ENCODE peak calls at places on chromosomes 5 and 9, in four cellular contexts. R is left lung, C is NB4, O is right atrium auricular region. E is an unnamed sample.

GRCh38 chr9:70257991-70258691 is 637 bp upstream of the SMC5 start:
- DNase-seq in O (peak), C (peak), R (peak), E (no peak)

GRCh38 chr5:53944981-53945380 is 365.4 kb downstream of the ARL15 start:
- DNase-seq in O (no peak), R (no peak), C (peak), E (no peak)

GRCh38 chr5:124810420-124810819 is 64.0 kb upstream of the ZNF608 start:
- DNase-seq in O (no peak), C (no peak), R (no peak), E (no peak)

GRCh38 chr5:135880278-135880677 is 15.4 kb downstream of the IL9 start:
- DNase-seq in C (peak), O (no peak), R (no peak), E (peak)

GRCh38 chr9:114690308-114690707 is 8.3 kb upstream of the TEX48 start:
- DNase-seq in O (no peak), C (no peak), R (no peak), E (no peak)

GRCh38 chr5:68033961-68034581 is 181.5 kb upstream of the PIK3R1 start:
- DNase-seq in R (no peak), C (no peak), O (peak), E (no peak)

GRCh38 chr5:18270635-18271338 is 636.5 kb downstream of the TAF11L14 start:
- DNase-seq in O (no peak), C (no peak), R (no peak), E (no peak)

GRCh38 chr5:127061537-127061936 is 11.8 kb downstream of the C5orf63 start:
- DNase-seq in R (no peak), O (no peak), C (no peak), E (no peak)

GRCh38 chr9:70020217-70020616 is 23.4 kb upstream of the MAMDC2 start:
- DNase-seq in R (no peak), C (no peak), O (no peak), E (no peak)

GRCh38 chr9:17216011-17216410 is 81.2 kb downstream of the CNTLN start:
- DNase-seq in O (no peak), R (no peak), C (no peak), E (no peak)

GRCh38 chr5:23405316-23406068 is 101.9 kb upstream of the PRDM9 start:
- DNase-seq in C (peak), R (no peak), O (no peak), E (no peak)

GRCh38 chr5:78647411-78647818 is 1.2 kb downstream of the LHFPL2 start:
- DNase-seq in R (no peak), C (peak), O (no peak), E (peak)

GRCh38 chr5:38722918-38723317 is 122.9 kb upstream of the OSMR start:
- DNase-seq in C (no peak), O (no peak), R (no peak), E (no peak)

GRCh38 chr9:98930792-98931191 is 12.9 kb upstream of the COL15A1 start:
- DNase-seq in O (no peak), C (no peak), R (no peak), E (peak)

GRCh38 chr9:38434833-38435232 is 10.6 kb upstream of the IGFBPL1 start:
- DNase-seq in C (no peak), R (no peak), O (peak), E (no peak)

GRCh38 chr9:131732636-131733340 is 7.1 kb downstream of the RAPGEF1 start:
- DNase-seq in C (peak), R (no peak), O (no peak), E (peak)

GRCh38 chr9:97615439-97616072 is 17.6 kb downstream of the TSTD2 start:
- DNase-seq in R (no peak), O (peak), C (peak), E (peak)

GRCh38 chr5:132011561-132012384 is at the start of gene ACSL6:
- DNase-seq in O (no peak), R (peak), C (no peak), E (no peak)

GRCh38 chr9:136631038-136632000 is 31.4 kb upstream of the EGFL7 start:
- DNase-seq in C (peak), R (peak), O (no peak), E (peak)

GRCh38 chr9:103881419-103881818 is 212.7 kb upstream of the SMC2 start:
- DNase-seq in R (no peak), O (no peak), C (no peak), E (no peak)

GRCh38 chr9:126423022-126423708 is 96.5 kb downstream of the MVB12B start:
- DNase-seq in O (no peak), R (no peak), C (no peak), E (no peak)

GRCh38 chr5:157484768-157485167 is 24.8 kb downstream of the NIPAL4 start:
- DNase-seq in C (peak), O (peak), R (no peak), E (no peak)

GRCh38 chr5:125525356-125525755 is 778.9 kb upstream of the ZNF608 start:
- DNase-seq in R (no peak), C (no peak), O (no peak), E (no peak)

GRCh38 chr9:114968710-114969109 is 38.3 kb upstream of the TNFSF8 start:
- DNase-seq in O (no peak), R (no peak), C (peak), E (peak)

GRCh38 chr5:158326241-158326640 is 467.3 kb upstream of the CLINT1 start:
- DNase-seq in C (no peak), R (no peak), O (no peak), E (no peak)

GRCh38 chr5:39757121-39757520 is 332.3 kb upstream of the DAB2 start:
- DNase-seq in R (no peak), C (no peak), O (no peak), E (no peak)

GRCh38 chr9:86733929-86734328 is 213.4 kb downstream of the GAS1 start:
- DNase-seq in R (no peak), C (no peak), O (peak), E (no peak)

GRCh38 chr9:138044485-138045383 is 167.2 kb downstream of the CACNA1B start:
- DNase-seq in C (no peak), O (peak), R (no peak), E (no peak)

GRCh38 chr9:83749706-83750105 is 41.9 kb upstream of the UBQLN1 start:
- DNase-seq in R (no peak), O (no peak), C (no peak), E (peak)

GRCh38 chr5:126253406-126253805 is 169.8 kb upstream of the GRAMD2B start:
- DNase-seq in C (no peak), O (no peak), R (no peak), E (no peak)

GRCh38 chr9:114163517-114163924 is 8.2 kb downstream of the COL27A1 start:
- DNase-seq in C (no peak), R (no peak), O (no peak), E (no peak)

GRCh38 chr9:135989722-135990467 is 28.7 kb upstream of the UBAC1 start:
- DNase-seq in R (no peak), O (no peak), C (peak), E (no peak)

GRCh38 chr5:54673523-54674225 is 156.1 kb downstream of the SNX18 start:
- DNase-seq in R (peak), O (peak), C (peak), E (peak)

GRCh38 chr5:123937230-123937629 is 425.3 kb downstream of the CSNK1G3 start:
- DNase-seq in O (no peak), R (no peak), C (peak), E (peak)

DNA sequence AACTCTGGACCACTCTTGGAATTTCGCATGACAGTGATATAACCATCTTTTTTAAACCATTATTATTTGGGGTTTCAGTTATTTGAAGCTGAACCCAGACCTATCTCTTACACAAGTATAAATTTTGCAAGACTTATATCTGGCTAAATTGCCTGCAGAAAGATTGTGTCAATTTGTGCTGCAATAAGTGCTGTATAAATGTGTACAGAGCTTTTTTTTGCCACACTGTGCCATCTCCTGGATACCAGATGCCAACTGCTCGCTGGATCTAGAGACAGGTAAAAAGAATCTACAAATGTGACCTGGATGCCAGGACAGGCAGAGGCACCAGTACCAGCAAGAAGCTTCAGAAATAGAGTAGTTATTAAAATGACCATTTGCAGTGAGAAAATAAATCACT is 25.9 kb upstream of the TTC39B start:
- DNase-seq in R (no peak), C (no peak), O (no peak), E (no peak)
- TF ChIP-seq CTCF in R (no peak), C (no peak), O (no peak), E (no peak)

GRCh38 chr5:141100243-141100805 is at the start of gene PCDHB3:
- DNase-seq in O (no peak), R (no peak), C (peak), E (peak)
- H3K4me3 ChIP-seq in O (peak), R (no peak), C (peak), E (no peak)

GRCh38 chr5:16666140-16666860 is 49.5 kb upstream of the RETREG1 start:
- DNase-seq in O (no peak), R (no peak), C (no peak), E (no peak)

GRCh38 chr5:16665611-16666010 is 48.8 kb upstream of the RETREG1 start:
- DNase-seq in R (no peak), C (no peak), O (no peak), E (no peak)

GRCh38 chr5:16664368-16664767 is 47.6 kb upstream of the RETREG1 start:
- DNase-seq in R (no peak), O (no peak), C (no peak), E (no peak)

GRCh38 chr5:16668194-16668593 is 51.4 kb upstream of the RETREG1 start:
- DNase-seq in O (no peak), R (no peak), C (no peak), E (no peak)

DNA sequence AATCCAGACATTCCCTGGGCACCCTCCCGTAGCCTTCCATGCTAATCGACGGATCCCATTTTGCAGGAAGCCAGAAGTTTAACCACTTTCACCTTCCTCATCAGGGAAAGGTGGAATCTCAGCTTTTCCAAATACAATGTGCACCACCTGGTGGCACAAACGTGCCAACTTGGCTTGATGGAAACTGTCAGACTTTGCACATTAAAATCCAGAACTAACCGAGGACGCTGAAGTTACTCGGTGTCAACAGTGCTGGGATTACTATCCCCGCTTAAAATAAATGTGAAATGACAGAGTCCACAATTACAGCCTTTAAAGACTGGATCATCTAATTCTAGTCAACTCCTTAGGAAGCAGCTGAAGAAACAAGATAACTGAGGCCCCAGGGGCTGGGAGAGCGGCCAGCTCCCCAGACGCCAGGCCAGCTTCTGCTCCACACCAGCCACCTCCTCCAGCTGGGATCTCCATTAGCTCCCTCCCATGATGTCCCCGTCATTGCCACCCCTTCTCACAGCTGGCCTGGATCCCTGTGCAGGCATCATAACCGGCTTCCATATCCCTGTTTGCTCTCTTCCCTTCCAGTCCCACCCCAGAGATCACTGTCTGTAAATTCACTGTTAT is 50.2 kb upstream of the RETREG1 start:
- DNase-seq in C (peak), R (no peak), O (no peak), E (no peak)
- TF ChIP-seq CTCF in C (peak), R (no peak), O (peak), E (no peak)

DNA sequence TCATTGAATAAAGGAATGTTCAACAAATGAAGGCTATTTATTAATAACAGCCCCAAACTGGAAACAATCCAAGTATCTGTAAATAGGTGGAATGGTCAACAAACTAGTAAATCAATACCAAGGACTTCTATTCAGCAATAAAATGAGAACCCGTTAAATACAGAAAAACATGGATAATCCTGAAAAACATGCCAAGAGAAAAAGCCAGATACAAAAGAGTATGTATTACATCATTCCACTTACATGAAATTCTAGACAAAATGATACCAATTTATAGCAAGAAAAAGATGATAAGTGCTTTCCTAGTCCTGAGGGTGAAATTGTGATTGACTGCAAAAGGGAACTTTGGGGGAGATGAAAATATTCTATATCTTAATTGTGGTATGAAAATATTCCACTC is 3.1 kb downstream of the PJA2 start:
- DNase-seq in R (no peak), C (no peak), O (no peak), E (no peak)
- H3K4me3 ChIP-seq in R (no peak), C (peak), O (no peak), E (peak)

GRCh38 chr5:133319905-133320520 is 268.2 kb downstream of the HSPA4 start:
- DNase-seq in C (no peak), O (no peak), R (no peak), E (peak)
- TF ChIP-seq CTCF in C (peak), O (no peak), R (no peak), E (no peak)

GRCh38 chr9:124045830-124046177 is 34.2 kb downstream of the LHX2 start:
- DNase-seq in O (no peak), R (no peak), C (no peak), E (no peak)
- H3K4me3 ChIP-seq in O (peak), R (no peak), C (no peak), E (no peak)

GRCh38 chr9:105637787-105638395 is 24.4 kb upstream of the TAL2 start:
- DNase-seq in C (peak), R (no peak), O (no peak), E (no peak)
- TF ChIP-seq CTCF in C (peak), R (no peak), O (peak), E (peak)

E was measured in GM12865.